ENCODE peak calls at places on chromosome 13, in seven cellular contexts. One of them, this sample, is unnamed.
A peak's percentile ranks its signal among the peaks of the same experiment; 100 is the strongest.

GRCh38 chr13:45595968-45596367 is 19.6 kb downstream of the ERICH6B start:
- DNase-seq in neural crest cell: no peak
- DNase-seq in ascending aorta: no peak
- DNase-seq in heart right ventricle: no peak
- DNase-seq in breast epithelium: no peak
- DNase-seq in choroid plexus epithelial cell: peak; percentile 15
- DNase-seq in suprapubic skin: no peak
- DNase-seq in this sample: no peak

GRCh38 chr13:79831556-79831955 is 350.6 kb downstream of the NDFIP2 start:
- DNase-seq in neural crest cell: no peak
- DNase-seq in ascending aorta: no peak
- DNase-seq in heart right ventricle: no peak
- DNase-seq in breast epithelium: no peak
- DNase-seq in choroid plexus epithelial cell: no peak
- DNase-seq in suprapubic skin: no peak
- DNase-seq in this sample: no peak

GRCh38 chr13:62704795-62705329 is 1289.2 kb upstream of the PCDH20 start:
- DNase-seq in neural crest cell: no peak
- DNase-seq in ascending aorta: no peak
- DNase-seq in heart right ventricle: no peak
- DNase-seq in breast epithelium: no peak
- DNase-seq in choroid plexus epithelial cell: no peak
- DNase-seq in suprapubic skin: no peak
- DNase-seq in this sample: no peak

GRCh38 chr13:98300956-98301641 is 124.0 kb upstream of the RNF113B start:
- DNase-seq in neural crest cell: no peak
- DNase-seq in ascending aorta: no peak
- DNase-seq in heart right ventricle: no peak
- DNase-seq in breast epithelium: no peak
- DNase-seq in choroid plexus epithelial cell: peak; percentile 55
- DNase-seq in suprapubic skin: no peak
- DNase-seq in this sample: no peak

GRCh38 chr13:111424134-111424533 is 103.7 kb downstream of the TEX29 start:
- DNase-seq in neural crest cell: no peak
- DNase-seq in ascending aorta: no peak
- DNase-seq in heart right ventricle: no peak
- DNase-seq in breast epithelium: no peak
- DNase-seq in choroid plexus epithelial cell: no peak
- DNase-seq in suprapubic skin: no peak
- DNase-seq in this sample: no peak

GRCh38 chr13:111280666-111281577 is 39.5 kb upstream of the TEX29 start:
- DNase-seq in neural crest cell: no peak
- DNase-seq in ascending aorta: no peak
- DNase-seq in heart right ventricle: no peak
- DNase-seq in breast epithelium: no peak
- DNase-seq in choroid plexus epithelial cell: peak; percentile 78
- DNase-seq in suprapubic skin: no peak
- DNase-seq in this sample: no peak

GRCh38 chr13:79722885-79723445 is 242.0 kb downstream of the NDFIP2 start:
- DNase-seq in neural crest cell: no peak
- DNase-seq in ascending aorta: no peak
- DNase-seq in heart right ventricle: no peak
- DNase-seq in breast epithelium: no peak
- DNase-seq in choroid plexus epithelial cell: peak; percentile 43
- DNase-seq in suprapubic skin: no peak
- DNase-seq in this sample: no peak

GRCh38 chr13:44331912-44332840 is 41.4 kb upstream of the SERP2 start:
- DNase-seq in neural crest cell: no peak
- DNase-seq in ascending aorta: peak; percentile 61
- DNase-seq in heart right ventricle: peak; percentile 64
- DNase-seq in breast epithelium: no peak
- DNase-seq in choroid plexus epithelial cell: peak; percentile 96
- DNase-seq in suprapubic skin: no peak
- DNase-seq in this sample: no peak

GRCh38 chr13:75760182-75760981 is 124.3 kb downstream of the LMO7 start:
- DNase-seq in neural crest cell: no peak
- DNase-seq in ascending aorta: no peak
- DNase-seq in heart right ventricle: no peak
- DNase-seq in breast epithelium: no peak
- DNase-seq in choroid plexus epithelial cell: peak; percentile 45
- DNase-seq in suprapubic skin: no peak
- DNase-seq in this sample: no peak

GRCh38 chr13:21516806-21517205 is 57.7 kb upstream of the ZDHHC20 start:
- DNase-seq in neural crest cell: no peak
- DNase-seq in ascending aorta: no peak
- DNase-seq in heart right ventricle: no peak
- DNase-seq in breast epithelium: no peak
- DNase-seq in choroid plexus epithelial cell: no peak
- DNase-seq in suprapubic skin: no peak
- DNase-seq in this sample: no peak

GRCh38 chr13:22061806-22062391 is 391.0 kb downstream of the FGF9 start:
- DNase-seq in neural crest cell: no peak
- DNase-seq in ascending aorta: no peak
- DNase-seq in heart right ventricle: no peak
- DNase-seq in breast epithelium: no peak
- DNase-seq in choroid plexus epithelial cell: no peak
- DNase-seq in suprapubic skin: no peak
- DNase-seq in this sample: peak; percentile 49

GRCh38 chr13:33634526-33635111 is 183.3 kb upstream of the RFC3 start:
- DNase-seq in neural crest cell: peak; percentile 17
- DNase-seq in ascending aorta: no peak
- DNase-seq in heart right ventricle: no peak
- DNase-seq in breast epithelium: no peak
- DNase-seq in choroid plexus epithelial cell: peak; percentile 79
- DNase-seq in suprapubic skin: no peak
- DNase-seq in this sample: no peak

GRCh38 chr13:28494861-28495585 is at the start of gene FLT1:
- DNase-seq in neural crest cell: peak; percentile 27
- DNase-seq in ascending aorta: no peak
- DNase-seq in heart right ventricle: peak; percentile 79
- DNase-seq in breast epithelium: no peak
- DNase-seq in choroid plexus epithelial cell: no peak
- DNase-seq in suprapubic skin: peak; percentile 70
- DNase-seq in this sample: peak; percentile 51

GRCh38 chr13:75442736-75443234 is 39.2 kb downstream of the TBC1D4 start:
- DNase-seq in neural crest cell: no peak
- DNase-seq in ascending aorta: no peak
- DNase-seq in heart right ventricle: no peak
- DNase-seq in breast epithelium: no peak
- DNase-seq in choroid plexus epithelial cell: peak; percentile 51
- DNase-seq in suprapubic skin: no peak
- DNase-seq in this sample: no peak

GRCh38 chr13:46478641-46479040 is 74.3 kb upstream of the LRCH1 start:
- DNase-seq in neural crest cell: no peak
- DNase-seq in ascending aorta: no peak
- DNase-seq in heart right ventricle: no peak
- DNase-seq in breast epithelium: no peak
- DNase-seq in choroid plexus epithelial cell: no peak
- DNase-seq in suprapubic skin: no peak
- DNase-seq in this sample: no peak

GRCh38 chr13:107827840-107828549 is 387.3 kb downstream of the LIG4 start:
- DNase-seq in neural crest cell: no peak
- DNase-seq in ascending aorta: no peak
- DNase-seq in heart right ventricle: no peak
- DNase-seq in breast epithelium: no peak
- DNase-seq in choroid plexus epithelial cell: peak; percentile 39
- DNase-seq in suprapubic skin: no peak
- DNase-seq in this sample: no peak

GRCh38 chr13:47036291-47037008 is 139.6 kb upstream of the HTR2A start:
- DNase-seq in neural crest cell: no peak
- DNase-seq in ascending aorta: no peak
- DNase-seq in heart right ventricle: no peak
- DNase-seq in breast epithelium: no peak
- DNase-seq in choroid plexus epithelial cell: no peak
- DNase-seq in suprapubic skin: no peak
- DNase-seq in this sample: peak; percentile 45

GRCh38 chr13:113625965-113626661 is 31.9 kb downstream of the ATP4B start:
- DNase-seq in neural crest cell: no peak
- DNase-seq in ascending aorta: no peak
- DNase-seq in heart right ventricle: peak; percentile 2
- DNase-seq in breast epithelium: peak; percentile 10
- DNase-seq in choroid plexus epithelial cell: peak; percentile 75
- DNase-seq in suprapubic skin: peak; percentile 39
- DNase-seq in this sample: no peak

GRCh38 chr13:97266328-97266727 is 44.2 kb downstream of the MBNL2 start:
- DNase-seq in neural crest cell: no peak
- DNase-seq in ascending aorta: no peak
- DNase-seq in heart right ventricle: no peak
- DNase-seq in breast epithelium: no peak
- DNase-seq in choroid plexus epithelial cell: no peak
- DNase-seq in suprapubic skin: no peak
- DNase-seq in this sample: no peak

GRCh38 chr13:109790951-109791605 is 4.7 kb upstream of the IRS2 start:
- DNase-seq in neural crest cell: peak; percentile 19
- DNase-seq in ascending aorta: no peak
- DNase-seq in heart right ventricle: no peak
- DNase-seq in breast epithelium: no peak
- DNase-seq in choroid plexus epithelial cell: peak; percentile 77
- DNase-seq in suprapubic skin: no peak
- DNase-seq in this sample: no peak

GRCh38 chr13:80469841-80470378 is 129.0 kb upstream of the SPRY2 start:
- DNase-seq in neural crest cell: no peak
- DNase-seq in ascending aorta: peak; percentile 62
- DNase-seq in heart right ventricle: peak; percentile 50
- DNase-seq in breast epithelium: no peak
- DNase-seq in choroid plexus epithelial cell: peak; percentile 99
- DNase-seq in suprapubic skin: peak; percentile 86
- DNase-seq in this sample: no peak

GRCh38 chr13:73849292-73849691 is 284.9 kb downstream of the KLF12 start:
- DNase-seq in neural crest cell: no peak
- DNase-seq in ascending aorta: no peak
- DNase-seq in heart right ventricle: no peak
- DNase-seq in breast epithelium: no peak
- DNase-seq in choroid plexus epithelial cell: peak; percentile 80
- DNase-seq in suprapubic skin: no peak
- DNase-seq in this sample: no peak
- TF ChIP-seq CTCF in neural crest cell: peak; percentile 63
- TF ChIP-seq CTCF in ascending aorta: peak; percentile 29
- TF ChIP-seq CTCF in heart right ventricle: peak; percentile 42
- TF ChIP-seq CTCF in breast epithelium: no peak
- TF ChIP-seq CTCF in choroid plexus epithelial cell: peak; percentile 75
- TF ChIP-seq CTCF in suprapubic skin: peak; percentile 13
- TF ChIP-seq CTCF in this sample: peak; percentile 30

DNA sequence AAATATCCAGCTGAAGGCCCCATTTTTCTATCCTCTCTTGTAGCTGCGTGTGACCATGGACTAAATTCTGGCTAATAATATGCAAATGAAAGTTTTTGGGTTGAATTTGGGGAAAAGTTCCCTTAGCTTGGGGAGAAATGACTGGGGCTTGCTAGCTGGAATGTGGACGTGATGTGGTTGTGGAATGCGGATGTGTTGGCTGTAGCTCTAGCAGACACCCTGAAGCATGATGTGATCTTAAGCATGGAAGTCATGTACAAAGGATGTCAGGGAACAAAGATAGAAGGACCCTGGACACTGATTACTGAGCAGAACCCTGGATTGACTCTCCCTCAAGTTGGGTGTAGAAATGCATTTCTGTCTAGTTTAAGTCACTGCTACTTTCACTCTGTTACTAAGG is 25.4 kb upstream of the SCEL start:
- DNase-seq in neural crest cell: no peak
- DNase-seq in ascending aorta: no peak
- DNase-seq in heart right ventricle: no peak
- DNase-seq in breast epithelium: no peak
- DNase-seq in choroid plexus epithelial cell: no peak
- DNase-seq in suprapubic skin: no peak
- DNase-seq in this sample: no peak
- TF ChIP-seq CTCF in neural crest cell: no peak
- TF ChIP-seq CTCF in ascending aorta: no peak
- TF ChIP-seq CTCF in heart right ventricle: no peak
- TF ChIP-seq CTCF in breast epithelium: no peak
- TF ChIP-seq CTCF in choroid plexus epithelial cell: no peak
- TF ChIP-seq CTCF in suprapubic skin: no peak
- TF ChIP-seq CTCF in this sample: no peak

GRCh38 chr13:49495783-49496762 is at the start of gene PHF11:
- DNase-seq in neural crest cell: peak; percentile 50
- DNase-seq in ascending aorta: peak; percentile 45
- DNase-seq in heart right ventricle: peak; percentile 79
- DNase-seq in breast epithelium: peak; percentile 78
- DNase-seq in choroid plexus epithelial cell: peak; percentile 65
- DNase-seq in suprapubic skin: peak; percentile 89
- DNase-seq in this sample: peak; percentile 89
- TF ChIP-seq CTCF in neural crest cell: peak; percentile 43
- TF ChIP-seq CTCF in ascending aorta: peak; percentile 3
- TF ChIP-seq CTCF in heart right ventricle: peak; percentile 23
- TF ChIP-seq CTCF in breast epithelium: no peak
- TF ChIP-seq CTCF in choroid plexus epithelial cell: no peak
- TF ChIP-seq CTCF in suprapubic skin: no peak
- TF ChIP-seq CTCF in this sample: no peak

GRCh38 chr13:27252467-27252866 is 1.1 kb downstream of the RPL21 start:
- DNase-seq in neural crest cell: no peak
- DNase-seq in ascending aorta: no peak
- DNase-seq in heart right ventricle: no peak
- DNase-seq in breast epithelium: no peak
- DNase-seq in choroid plexus epithelial cell: no peak
- DNase-seq in suprapubic skin: no peak
- DNase-seq in this sample: no peak
- TF ChIP-seq CTCF in neural crest cell: no peak
- TF ChIP-seq CTCF in ascending aorta: no peak
- TF ChIP-seq CTCF in heart right ventricle: no peak
- TF ChIP-seq CTCF in breast epithelium: no peak
- TF ChIP-seq CTCF in choroid plexus epithelial cell: no peak
- TF ChIP-seq CTCF in suprapubic skin: no peak
- TF ChIP-seq CTCF in this sample: no peak

DNA sequence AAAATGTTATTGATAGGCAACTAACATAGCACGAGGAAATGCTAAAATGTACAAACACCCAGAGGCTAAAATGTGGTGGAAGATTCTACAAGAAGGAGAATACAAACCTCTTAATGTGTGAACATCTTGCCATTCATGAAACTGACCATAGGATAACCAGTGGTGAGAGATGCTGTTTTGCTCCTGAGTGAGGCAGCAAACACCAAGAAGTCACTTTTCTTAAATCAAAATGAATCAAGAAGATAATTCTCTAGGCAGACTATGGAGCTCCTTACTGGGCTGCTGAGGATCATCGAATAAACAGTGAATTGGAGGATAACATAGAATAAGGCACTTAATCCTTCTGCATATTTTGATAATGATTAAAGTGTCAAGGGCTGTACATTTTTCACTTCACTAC is 375.4 kb upstream of the SLITRK6 start:
- DNase-seq in neural crest cell: no peak
- DNase-seq in ascending aorta: no peak
- DNase-seq in heart right ventricle: no peak
- DNase-seq in breast epithelium: no peak
- DNase-seq in choroid plexus epithelial cell: peak; percentile 14
- DNase-seq in suprapubic skin: no peak
- DNase-seq in this sample: no peak
- TF ChIP-seq CTCF in neural crest cell: no peak
- TF ChIP-seq CTCF in ascending aorta: no peak
- TF ChIP-seq CTCF in heart right ventricle: no peak
- TF ChIP-seq CTCF in breast epithelium: no peak
- TF ChIP-seq CTCF in choroid plexus epithelial cell: peak; percentile 13
- TF ChIP-seq CTCF in suprapubic skin: no peak
- TF ChIP-seq CTCF in this sample: no peak